ENCODE peak calls at places on chromosomes 5 and 9, in eight cellular contexts. L is A549, K is GM12865, E is IMR-90, W is PC-9, C is AG04450, N is fibroblast of pulmonary artery, H is mucosa of descending colon. U is an unnamed sample.

GRCh38 chr5:171907731-171908343 is 98.6 kb downstream of the FBXW11 start:
- DNase-seq in L (peak; percentile 25), K (peak; percentile 71), E (peak; percentile 72), W (peak; percentile 56), C (peak; percentile 43), N (peak; percentile 82), H (no peak), U (peak; percentile 66)

GRCh38 chr9:36457836-36458429 is 57.9 kb upstream of the RNF38 start:
- DNase-seq in L (no peak), K (no peak), E (no peak), W (no peak), C (no peak), N (no peak), H (no peak), U (no peak)

GRCh38 chr9:130707225-130707976 is 13.8 kb downstream of the EXOSC2 start:
- DNase-seq in L (peak; percentile 33), K (peak; percentile 80), E (peak; percentile 68), W (peak; percentile 61), C (peak; percentile 54), N (peak; percentile 81), H (no peak), U (peak; percentile 75)

GRCh38 chr9:33211695-33212393 is 28.1 kb upstream of the SPINK4 start:
- DNase-seq in L (peak; percentile 18), K (no peak), E (peak; percentile 38), W (peak; percentile 90), C (no peak), N (peak; percentile 38), H (no peak), U (peak; percentile 72)

GRCh38 chr5:164352695-164353094 is 847.3 kb downstream of the MAT2B start:
- DNase-seq in L (no peak), K (no peak), E (no peak), W (no peak), C (no peak), N (no peak), H (no peak), U (no peak)

GRCh38 chr5:148833122-148833521 is 6.7 kb downstream of the ADRB2 start:
- DNase-seq in L (no peak), K (no peak), E (no peak), W (no peak), C (no peak), N (no peak), H (no peak), U (no peak)

GRCh38 chr5:118863345-118863744 is 125.0 kb downstream of the DTWD2 start:
- DNase-seq in L (no peak), K (no peak), E (peak; percentile 61), W (no peak), C (no peak), N (no peak), H (no peak), U (peak; percentile 53)

GRCh38 chr5:95709967-95710650 is 21.0 kb upstream of the RHOBTB3 start:
- DNase-seq in L (no peak), K (no peak), E (no peak), W (peak; percentile 80), C (no peak), N (peak; percentile 36), H (no peak), U (no peak)

GRCh38 chr9:121204121-121204520 is 2.5 kb upstream of the RAB14 start:
- DNase-seq in L (no peak), K (no peak), E (no peak), W (no peak), C (no peak), N (no peak), H (no peak), U (no peak)

GRCh38 chr5:12695651-12696050 is 791.4 kb upstream of the CTNND2 start:
- DNase-seq in L (no peak), K (no peak), E (no peak), W (no peak), C (no peak), N (no peak), H (no peak), U (no peak)

GRCh38 chr5:129063483-129064136 is 30.9 kb upstream of the ISOC1 start:
- DNase-seq in L (no peak), K (no peak), E (no peak), W (no peak), C (no peak), N (peak; percentile 85), H (no peak), U (no peak)

GRCh38 chr5:58399951-58400350 is 59.9 kb downstream of the PLK2 start:
- DNase-seq in L (no peak), K (no peak), E (no peak), W (no peak), C (no peak), N (no peak), H (no peak), U (no peak)

GRCh38 chr9:35488019-35488418 is 1.9 kb upstream of the RUSC2 start:
- DNase-seq in L (no peak), K (no peak), E (no peak), W (no peak), C (no peak), N (no peak), H (no peak), U (no peak)

GRCh38 chr5:17279487-17279886 is 62.1 kb downstream of the BASP1 start:
- DNase-seq in L (no peak), K (no peak), E (no peak), W (no peak), C (no peak), N (no peak), H (no peak), U (no peak)

GRCh38 chr5:90709323-90710148 is 150.9 kb downstream of the ADGRV1 start:
- DNase-seq in L (peak; percentile 46), K (peak; percentile 53), E (peak; percentile 25), W (no peak), C (no peak), N (peak; percentile 50), H (no peak), U (peak; percentile 57)

GRCh38 chr9:93864840-93865239 is 90.3 kb downstream of the BARX1 start:
- DNase-seq in L (no peak), K (no peak), E (no peak), W (no peak), C (no peak), N (no peak), H (no peak), U (no peak)

GRCh38 chr5:128825826-128826225 is 139.5 kb upstream of the SLC27A6 start:
- DNase-seq in L (no peak), K (no peak), E (peak; percentile 17), W (no peak), C (no peak), N (peak; percentile 83), H (no peak), U (peak; percentile 32)

GRCh38 chr5:81544351-81545001 is 150.5 kb upstream of the ACOT12 start:
- DNase-seq in L (no peak), K (no peak), E (peak; percentile 8), W (no peak), C (no peak), N (peak; percentile 8), H (no peak), U (peak; percentile 45)

GRCh38 chr9:17520264-17521058 is 58.4 kb upstream of the SH3GL2 start:
- DNase-seq in L (no peak), K (no peak), E (no peak), W (no peak), C (no peak), N (no peak), H (no peak), U (no peak)

DNA sequence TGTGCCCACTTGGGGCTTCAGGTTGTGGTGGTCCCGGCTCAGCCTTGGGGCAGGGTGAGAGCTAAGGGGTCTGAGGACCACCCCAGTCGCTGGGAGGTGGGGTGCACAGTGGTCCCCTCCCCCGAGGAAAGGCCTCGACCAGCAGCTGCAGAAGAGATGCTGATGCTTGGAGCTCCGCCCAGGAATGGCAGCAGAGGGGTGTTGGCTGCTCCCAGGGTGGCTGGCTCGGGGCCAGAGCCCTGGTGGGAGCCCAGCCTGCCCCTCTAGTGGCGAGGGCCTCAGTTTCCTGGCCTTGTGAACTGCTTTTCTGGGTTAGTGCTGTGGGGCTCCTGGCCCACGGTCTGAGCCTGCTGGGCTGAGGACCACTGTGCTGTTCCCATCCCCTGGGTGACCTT is 1.2 kb downstream of the DIPK1B start:
- DNase-seq in L (no peak), K (no peak), E (no peak), W (no peak), C (no peak), N (no peak), H (no peak), U (no peak)
- H3K4me3 ChIP-seq in L (peak overlapping the region; percentile 66), K (no peak overlapping the region), E (no peak overlapping the region), W (peak overlapping the region; percentile 68), C (no peak overlapping the region), N (peak overlapping the region; percentile 64), H (no peak overlapping the region), U (no peak overlapping the region)

GRCh38 chr9:16371306-16371705 is 499.2 kb downstream of the BNC2 start:
- DNase-seq in L (no peak), K (peak; percentile 61), E (no peak), W (no peak), C (no peak), N (no peak), H (no peak), U (no peak)
- TF ChIP-seq CTCF in L (no peak), K (peak; percentile 23), E (no peak), W (no peak), C (no peak), N (no peak), H (no peak), U (no peak)

GRCh38 chr9:136645903-136646754 is 16.6 kb upstream of the EGFL7 start:
- DNase-seq in L (no peak), K (no peak), E (no peak), W (no peak), C (no peak), N (peak; percentile 69), H (peak; percentile 57), U (no peak)
- H3K4me3 ChIP-seq in L (no peak overlapping the region), K (peak overlapping the region; percentile 50), E (no peak overlapping the region), W (no peak overlapping the region), C (no peak overlapping the region), N (no peak overlapping the region), H (no peak overlapping the region), U (no peak overlapping the region)

GRCh38 chr9:21696411-21696865 is 106.0 kb upstream of the MTAP start:
- DNase-seq in L (peak; percentile 48), K (peak; percentile 6), E (no peak), W (no peak), C (no peak), N (no peak), H (no peak), U (no peak)
- TF ChIP-seq CTCF in L (no peak), K (no peak), E (peak; percentile 18), W (no peak), C (peak; percentile 20), N (peak; percentile 17), H (no peak), U (no peak)

GRCh38 chr5:43515678-43516048 is 715 bp upstream of the C5orf34 start:
- DNase-seq in L (no peak), K (peak; percentile 3), E (no peak), W (no peak), C (no peak), N (no peak), H (no peak), U (no peak)
- H3K4me3 ChIP-seq in L (peak overlapping the region; percentile 72), K (peak overlapping the region; percentile 94), E (peak overlapping the region; percentile 67), W (peak overlapping the region; percentile 73), C (peak overlapping the region; percentile 79), N (peak overlapping the region; percentile 62), H (peak overlapping the region; percentile 10), U (peak overlapping the region; percentile 78)

GRCh38 chr5:176574297-176574591 is 25.1 kb downstream of the CDHR2 start:
- DNase-seq in L (no peak), K (no peak), E (no peak), W (no peak), C (no peak), N (no peak), H (no peak), U (no peak)
- TF ChIP-seq CTCF in L (no peak), K (no peak), E (no peak), W (peak; percentile 28), C (no peak), N (no peak), H (no peak), U (no peak)